ENCODE peak calls at places on chromosomes 12 and 14, in six cellular contexts. J, M, L, V, D and W are unnamed samples.

GRCh38 chr12:19437996-19438395 is 1.3 kb upstream of the AEBP2 start:
- DNase-seq in J (no peak), M (no peak), L (no peak), V (no peak), D (no peak), W (no peak)

GRCh38 chr14:100449225-100449987 is 126.3 kb downstream of the SLC25A47 start:
- DNase-seq in J (no peak), M (no peak), L (peak), V (no peak), D (no peak), W (no peak)

GRCh38 chr12:76183459-76184186 is 99.1 kb upstream of the NAP1L1 start:
- DNase-seq in J (peak), M (no peak), L (no peak), V (no peak), D (peak), W (peak)

GRCh38 chr14:106848330-106849121 is 1322.1 kb downstream of the TMEM121 start:
- DNase-seq in J (no peak), M (peak), L (peak), V (no peak), D (no peak), W (no peak)

GRCh38 chr14:54252072-54252730 is 144.6 kb upstream of the CDKN3 start:
- DNase-seq in J (no peak), M (no peak), L (no peak), V (no peak), D (peak), W (no peak)

GRCh38 chr12:130156652-130157275 is 5.5 kb upstream of the FZD10 start:
- DNase-seq in J (no peak), M (no peak), L (no peak), V (no peak), D (no peak), W (no peak)

GRCh38 chr14:68979021-68979721 is at the start of gene ACTN1:
- DNase-seq in J (peak), M (peak), L (peak), V (peak), D (peak), W (peak)

GRCh38 chr12:81617915-81618314 is 141.2 kb downstream of the PPFIA2 start:
- DNase-seq in J (no peak), M (no peak), L (no peak), V (no peak), D (no peak), W (no peak)

GRCh38 chr12:10366875-10367274 is 23.0 kb downstream of the KLRK1 start:
- DNase-seq in J (no peak), M (no peak), L (no peak), V (no peak), D (no peak), W (no peak)

GRCh38 chr12:106064622-106065021 is 74.1 kb downstream of the NUAK1 start:
- DNase-seq in J (no peak), M (no peak), L (no peak), V (no peak), D (no peak), W (no peak)

GRCh38 chr14:79578470-79578869 is 632.8 kb downstream of the DIO2 start:
- DNase-seq in J (no peak), M (no peak), L (no peak), V (no peak), D (no peak), W (no peak)

GRCh38 chr12:14393736-14394135 is 28.3 kb downstream of the ATF7IP start:
- DNase-seq in J (no peak), M (no peak), L (no peak), V (no peak), D (no peak), W (no peak)

GRCh38 chr14:71711131-71711530 is 221.1 kb upstream of the RGS6 start:
- DNase-seq in J (no peak), M (no peak), L (no peak), V (no peak), D (no peak), W (no peak)

GRCh38 chr12:86015026-86015425 is 140.9 kb downstream of the NTS start:
- DNase-seq in J (no peak), M (no peak), L (no peak), V (no peak), D (no peak), W (no peak)

GRCh38 chr14:56125772-56126411 is 7.7 kb downstream of the PELI2 start:
- DNase-seq in J (no peak), M (no peak), L (peak), V (no peak), D (no peak), W (no peak)

GRCh38 chr14:21056520-21057163 is 980 bp upstream of the RNASE8 start:
- DNase-seq in J (no peak), M (peak), L (no peak), V (no peak), D (no peak), W (no peak)

GRCh38 chr12:57047981-57048380 is 1.9 kb downstream of the MYO1A start:
- DNase-seq in J (no peak), M (no peak), L (no peak), V (no peak), D (no peak), W (no peak)

DNA sequence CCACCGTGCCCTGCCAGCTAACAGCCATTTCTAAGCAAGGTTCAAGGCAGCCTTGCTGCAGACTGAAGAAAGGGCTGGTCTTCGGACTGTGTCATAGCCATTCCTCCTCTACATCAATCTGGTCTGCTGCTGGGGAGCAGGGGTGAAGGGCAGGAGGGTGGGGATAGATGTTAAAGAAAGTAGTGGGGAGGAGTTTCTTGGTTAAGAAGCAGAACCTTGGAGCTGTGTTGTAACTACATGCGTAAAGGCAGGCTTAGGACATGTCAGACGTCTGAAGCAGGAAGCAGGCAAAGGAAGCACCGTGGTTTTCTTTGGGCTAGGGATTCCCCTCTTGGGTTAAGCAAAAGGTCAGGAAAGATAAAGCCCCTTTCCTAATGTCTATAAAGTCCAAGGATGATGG is 18.1 kb upstream of the NEK9 start:
- DNase-seq in J (peak), M (no peak), L (no peak), V (no peak), D (no peak), W (no peak)
- H3K27ac ChIP-seq in J (peak), M (no peak), L (no peak), V (no peak), D (no peak), W (no peak)

DNA sequence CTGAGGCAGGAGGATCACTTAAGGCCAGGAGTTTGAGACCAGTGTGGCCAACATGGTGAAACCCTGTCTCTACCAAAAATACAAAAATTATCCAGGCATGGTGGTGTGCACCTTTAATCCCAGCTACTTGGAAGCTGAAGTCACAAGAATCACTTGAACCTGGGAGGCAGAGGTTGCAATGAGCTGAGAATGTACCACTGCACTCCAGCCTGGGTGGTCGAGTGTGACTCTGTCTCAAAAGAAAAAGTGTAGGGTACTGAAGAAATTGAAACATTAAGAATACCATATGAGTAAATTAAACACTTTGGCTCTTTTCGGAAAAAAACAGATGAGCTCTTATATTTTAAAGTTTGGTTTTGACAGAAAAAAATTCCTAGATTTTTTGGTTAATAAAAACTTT is 19.9 kb downstream of the MDM2 start:
- DNase-seq in J (no peak), M (no peak), L (no peak), V (no peak), D (no peak), W (no peak)
- H3K27ac ChIP-seq in J (no peak), M (no peak), L (no peak), V (no peak), D (peak), W (no peak)

GRCh38 chr14:59355101-59355500 is 110.1 kb downstream of the GPR135 start:
- DNase-seq in J (no peak), M (no peak), L (no peak), V (no peak), D (no peak), W (no peak)
- H3K27ac ChIP-seq in J (peak), M (no peak), L (no peak), V (no peak), D (no peak), W (no peak)

DNA sequence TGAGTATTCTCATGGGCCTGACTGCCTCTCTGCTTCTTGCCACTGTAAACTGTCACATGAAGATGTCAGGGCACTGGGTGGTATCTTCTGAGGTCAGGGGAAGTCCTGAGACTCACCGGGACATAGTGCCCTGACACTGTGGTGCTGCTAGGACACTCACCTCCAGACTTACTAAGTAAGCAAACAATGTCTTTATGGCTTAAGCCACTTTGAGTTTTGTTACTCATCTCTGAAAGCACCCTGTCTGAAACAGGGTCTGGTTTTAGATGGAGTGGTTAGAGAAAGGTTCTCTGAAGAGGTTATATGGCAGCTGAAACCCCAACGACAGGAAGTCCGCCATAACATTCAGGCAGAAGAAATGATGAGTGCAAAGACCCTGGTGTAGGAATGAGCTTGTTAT is 22.7 kb downstream of the GPR19 start:
- DNase-seq in J (no peak), M (no peak), L (no peak), V (no peak), D (no peak), W (no peak)
- H3K27ac ChIP-seq in J (no peak), M (no peak), L (no peak), V (no peak), D (no peak), W (no peak)

DNA sequence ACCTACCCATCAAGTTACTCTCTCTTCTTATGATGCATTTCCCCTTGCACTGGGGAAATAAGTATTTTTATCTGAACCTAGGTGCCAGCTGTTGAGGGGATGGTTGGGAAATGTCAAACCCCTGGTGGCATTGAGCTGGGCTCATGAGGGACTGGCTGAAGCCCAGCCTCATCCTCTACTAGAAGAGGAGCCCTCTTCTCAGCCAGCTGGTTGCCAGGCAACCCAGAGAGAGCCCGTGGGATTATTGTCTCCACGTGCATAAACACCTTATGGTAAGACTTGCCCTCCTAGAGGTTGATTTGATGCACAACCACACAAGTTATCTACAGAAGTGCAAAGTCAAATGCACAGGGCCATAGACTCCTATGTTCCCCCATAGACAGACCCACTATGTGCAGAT is 89.8 kb downstream of the WSCD2 start:
- DNase-seq in J (no peak), M (no peak), L (no peak), V (no peak), D (no peak), W (no peak)
- H3K27ac ChIP-seq in J (no peak), M (no peak), L (no peak), V (no peak), D (no peak), W (no peak)